ENCODE peak calls at places on chromosomes 7 and 10, in four cellular contexts. One of them, this sample, is unnamed.

GRCh38 chr10:6020806-6021205 is 41.4 kb downstream of the IL2RA start:
- DNase-seq in tibial artery: no peak
- DNase-seq in AG09309: no peak
- DNase-seq in colonic mucosa: peak; percentile 15
- DNase-seq in this sample: no peak

GRCh38 chr7:128247640-128248194 is 6.6 kb downstream of the LEP start:
- DNase-seq in tibial artery: no peak
- DNase-seq in AG09309: no peak
- DNase-seq in colonic mucosa: no peak
- DNase-seq in this sample: no peak

GRCh38 chr10:28317735-28318134 is 14.9 kb upstream of the MPP7 start:
- DNase-seq in tibial artery: no peak
- DNase-seq in AG09309: no peak
- DNase-seq in colonic mucosa: no peak
- DNase-seq in this sample: no peak

GRCh38 chr7:82051641-82052040 is 281.8 kb upstream of the HGF start:
- DNase-seq in tibial artery: no peak
- DNase-seq in AG09309: no peak
- DNase-seq in colonic mucosa: no peak
- DNase-seq in this sample: no peak

GRCh38 chr10:128431997-128432396 is 305.8 kb upstream of the MKI67 start:
- DNase-seq in tibial artery: no peak
- DNase-seq in AG09309: no peak
- DNase-seq in colonic mucosa: no peak
- DNase-seq in this sample: no peak

GRCh38 chr7:3300651-3301471 is at the start of gene SDK1:
- DNase-seq in tibial artery: peak; percentile 96
- DNase-seq in AG09309: peak; percentile 28
- DNase-seq in colonic mucosa: peak; percentile 89
- DNase-seq in this sample: peak; percentile 91

GRCh38 chr10:69022611-69023010 is 34.0 kb downstream of the KIFBP start:
- DNase-seq in tibial artery: no peak
- DNase-seq in AG09309: no peak
- DNase-seq in colonic mucosa: no peak
- DNase-seq in this sample: no peak

GRCh38 chr7:151491859-151492258 is 27.8 kb downstream of the RHEB start:
- DNase-seq in tibial artery: no peak
- DNase-seq in AG09309: peak; percentile 60
- DNase-seq in colonic mucosa: no peak
- DNase-seq in this sample: no peak

GRCh38 chr7:116585967-116586366 is 61.1 kb downstream of the CAV1 start:
- DNase-seq in tibial artery: no peak
- DNase-seq in AG09309: no peak
- DNase-seq in colonic mucosa: no peak
- DNase-seq in this sample: no peak

GRCh38 chr7:96308253-96308949 is 13.5 kb downstream of the SLC25A13 start:
- DNase-seq in tibial artery: no peak
- DNase-seq in AG09309: no peak
- DNase-seq in colonic mucosa: no peak
- DNase-seq in this sample: no peak

GRCh38 chr7:111796671-111797070 is 234.4 kb upstream of the IMMP2L start:
- DNase-seq in tibial artery: no peak
- DNase-seq in AG09309: no peak
- DNase-seq in colonic mucosa: no peak
- DNase-seq in this sample: no peak

GRCh38 chr10:27100800-27101347 is 580 bp upstream of the ANKRD26 start:
- DNase-seq in tibial artery: no peak
- DNase-seq in AG09309: no peak
- DNase-seq in colonic mucosa: no peak
- DNase-seq in this sample: no peak

GRCh38 chr10:13993169-13993568 is 337.6 kb downstream of the FRMD4A start:
- DNase-seq in tibial artery: no peak
- DNase-seq in AG09309: peak; percentile 69
- DNase-seq in colonic mucosa: no peak
- DNase-seq in this sample: no peak

GRCh38 chr10:77202857-77203256 is 434.8 kb downstream of the KCNMA1 start:
- DNase-seq in tibial artery: no peak
- DNase-seq in AG09309: no peak
- DNase-seq in colonic mucosa: no peak
- DNase-seq in this sample: no peak

GRCh38 chr10:77578583-77579227 is 58.9 kb downstream of the KCNMA1 start:
- DNase-seq in tibial artery: no peak
- DNase-seq in AG09309: no peak
- DNase-seq in colonic mucosa: no peak
- DNase-seq in this sample: no peak

GRCh38 chr7:142568430-142569097 is 180.7 kb upstream of the PRSS1 start:
- DNase-seq in tibial artery: no peak
- DNase-seq in AG09309: peak; percentile 42
- DNase-seq in colonic mucosa: no peak
- DNase-seq in this sample: no peak

GRCh38 chr10:121531076-121531829 is 67.0 kb downstream of the FGFR2 start:
- DNase-seq in tibial artery: no peak
- DNase-seq in AG09309: no peak
- DNase-seq in colonic mucosa: no peak
- DNase-seq in this sample: no peak

GRCh38 chr7:150357277-150357676 is 11.3 kb upstream of the REPIN1 start:
- DNase-seq in tibial artery: peak; percentile 41
- DNase-seq in AG09309: no peak
- DNase-seq in colonic mucosa: no peak
- DNase-seq in this sample: no peak
- H3K4me3 ChIP-seq in tibial artery: no peak overlapping the region
- H3K4me3 ChIP-seq in AG09309: no peak overlapping the region
- H3K4me3 ChIP-seq in colonic mucosa: no peak overlapping the region
- H3K4me3 ChIP-seq in this sample: no peak overlapping the region

GRCh38 chr7:5695037-5695708 is 86.3 kb downstream of the RNF216 start:
- DNase-seq in tibial artery: peak; percentile 81
- DNase-seq in AG09309: no peak
- DNase-seq in colonic mucosa: no peak
- DNase-seq in this sample: peak; percentile 50
- H3K4me3 ChIP-seq in tibial artery: peak overlapping the region; percentile 49
- H3K4me3 ChIP-seq in AG09309: peak overlapping the region; percentile 13
- H3K4me3 ChIP-seq in colonic mucosa: peak overlapping the region; percentile 12
- H3K4me3 ChIP-seq in this sample: peak overlapping the region; percentile 31

DNA sequence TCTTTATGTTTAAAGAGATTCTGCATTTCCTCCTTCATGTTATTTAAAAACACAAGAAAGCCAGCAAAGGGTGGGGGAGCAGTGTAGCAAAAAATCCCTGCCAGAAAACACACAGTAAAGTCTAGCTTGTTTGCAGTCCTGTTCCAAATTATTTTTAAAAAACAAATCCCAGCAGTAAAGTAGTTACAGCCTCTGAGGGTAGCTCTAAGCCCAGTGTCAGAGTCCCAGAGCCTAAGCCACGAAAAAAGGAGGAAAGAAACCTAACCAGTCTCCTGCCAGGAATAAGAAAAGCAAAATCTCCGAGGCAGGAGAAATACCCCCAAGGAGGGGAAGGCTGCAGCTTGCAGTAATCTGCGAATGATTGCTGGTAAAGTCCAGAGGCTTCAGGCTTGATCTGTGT is 219.7 kb upstream of the CELF2 start:
- DNase-seq in tibial artery: no peak
- DNase-seq in AG09309: no peak
- DNase-seq in colonic mucosa: no peak
- DNase-seq in this sample: no peak
- H3K4me3 ChIP-seq in tibial artery: peak overlapping the region; percentile 50
- H3K4me3 ChIP-seq in AG09309: no peak overlapping the region
- H3K4me3 ChIP-seq in colonic mucosa: no peak overlapping the region
- H3K4me3 ChIP-seq in this sample: peak overlapping the region; percentile 46

DNA sequence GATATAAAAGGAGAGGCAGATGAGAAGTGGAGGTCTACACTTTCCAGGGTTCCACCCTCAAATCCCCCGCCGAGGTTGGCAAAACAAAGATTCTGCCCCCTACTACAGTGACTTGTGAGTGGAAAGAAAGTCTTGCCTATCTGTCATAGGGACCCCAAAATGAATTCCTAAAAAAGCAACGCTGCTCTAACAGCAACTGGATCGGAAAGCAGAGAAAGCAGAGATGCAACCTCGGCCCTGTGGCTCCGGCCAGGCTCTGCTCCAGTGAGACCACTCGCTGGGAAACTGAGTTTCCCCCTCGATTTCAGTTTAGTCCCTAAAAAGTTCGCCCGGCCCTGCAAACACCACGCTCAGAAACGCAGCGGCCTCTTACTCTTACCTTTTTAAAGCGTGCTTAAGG is 297.9 kb upstream of the NFE2L3 start:
- DNase-seq in tibial artery: peak; percentile 67
- DNase-seq in AG09309: no peak
- DNase-seq in colonic mucosa: no peak
- DNase-seq in this sample: no peak
- H3K4me3 ChIP-seq in tibial artery: no peak overlapping the region
- H3K4me3 ChIP-seq in AG09309: no peak overlapping the region
- H3K4me3 ChIP-seq in colonic mucosa: no peak overlapping the region
- H3K4me3 ChIP-seq in this sample: no peak overlapping the region

GRCh38 chr10:3745582-3745981 is 39.4 kb downstream of the KLF6 start:
- DNase-seq in tibial artery: no peak
- DNase-seq in AG09309: no peak
- DNase-seq in colonic mucosa: no peak
- DNase-seq in this sample: no peak
- H3K4me3 ChIP-seq in tibial artery: no peak overlapping the region
- H3K4me3 ChIP-seq in AG09309: no peak overlapping the region
- H3K4me3 ChIP-seq in colonic mucosa: no peak overlapping the region
- H3K4me3 ChIP-seq in this sample: no peak overlapping the region

GRCh38 chr7:1957471-1958225 is 275.1 kb downstream of the MAD1L1 start:
- DNase-seq in tibial artery: no peak
- DNase-seq in AG09309: no peak
- DNase-seq in colonic mucosa: no peak
- DNase-seq in this sample: peak; percentile 7
- H3K4me3 ChIP-seq in tibial artery: no peak overlapping the region
- H3K4me3 ChIP-seq in AG09309: no peak overlapping the region
- H3K4me3 ChIP-seq in colonic mucosa: no peak overlapping the region
- H3K4me3 ChIP-seq in this sample: no peak overlapping the region

GRCh38 chr10:58839771-58840170 is 327.1 kb downstream of the BICC1 start:
- DNase-seq in tibial artery: no peak
- DNase-seq in AG09309: no peak
- DNase-seq in colonic mucosa: no peak
- DNase-seq in this sample: no peak

GRCh38 chr10:58842860-58843376 is 330.2 kb downstream of the BICC1 start:
- DNase-seq in tibial artery: no peak
- DNase-seq in AG09309: no peak
- DNase-seq in colonic mucosa: no peak
- DNase-seq in this sample: no peak

GRCh38 chr10:58834093-58834674 is 321.5 kb downstream of the BICC1 start:
- DNase-seq in tibial artery: no peak
- DNase-seq in AG09309: no peak
- DNase-seq in colonic mucosa: no peak
- DNase-seq in this sample: no peak

GRCh38 chr10:58836991-58837390 is 324.3 kb downstream of the BICC1 start:
- DNase-seq in tibial artery: no peak
- DNase-seq in AG09309: no peak
- DNase-seq in colonic mucosa: no peak
- DNase-seq in this sample: no peak
- H3K4me3 ChIP-seq in tibial artery: no peak overlapping the region
- H3K4me3 ChIP-seq in AG09309: no peak overlapping the region
- H3K4me3 ChIP-seq in colonic mucosa: no peak overlapping the region
- H3K4me3 ChIP-seq in this sample: no peak overlapping the region

DNA sequence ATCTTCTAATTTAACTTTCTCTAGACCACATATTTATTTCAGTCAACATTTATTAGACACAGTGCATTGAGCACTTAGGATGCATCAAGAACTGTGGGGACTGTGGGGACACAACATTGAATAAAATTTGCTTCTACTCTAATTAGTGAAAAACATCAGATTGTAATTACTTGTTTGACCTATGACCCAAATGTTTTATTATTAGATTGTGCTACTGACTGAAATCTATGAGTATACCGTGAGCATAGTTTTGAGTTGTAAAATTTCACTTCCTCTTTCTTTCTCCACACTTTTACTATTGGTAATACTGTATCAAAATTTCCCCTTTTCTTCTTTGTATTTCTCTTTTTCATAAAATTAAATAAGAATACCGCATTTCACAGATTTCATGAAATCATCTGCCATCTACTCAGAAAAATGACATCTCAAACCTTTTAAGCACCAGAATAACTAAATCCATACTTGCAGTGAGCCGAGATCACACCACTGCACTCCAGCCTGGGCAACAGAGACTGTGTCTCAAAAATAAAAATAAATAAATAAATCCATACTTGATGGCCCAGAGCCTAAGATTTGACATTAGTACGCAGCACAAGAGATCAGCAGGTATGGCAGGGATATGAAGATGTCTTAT is 25.4 kb upstream of the INPP5F start:
- DNase-seq in tibial artery: no peak
- DNase-seq in AG09309: no peak
- DNase-seq in colonic mucosa: no peak
- DNase-seq in this sample: no peak
- H3K4me3 ChIP-seq in tibial artery: no peak overlapping the region
- H3K4me3 ChIP-seq in AG09309: no peak overlapping the region
- H3K4me3 ChIP-seq in colonic mucosa: no peak overlapping the region
- H3K4me3 ChIP-seq in this sample: no peak overlapping the region

DNA sequence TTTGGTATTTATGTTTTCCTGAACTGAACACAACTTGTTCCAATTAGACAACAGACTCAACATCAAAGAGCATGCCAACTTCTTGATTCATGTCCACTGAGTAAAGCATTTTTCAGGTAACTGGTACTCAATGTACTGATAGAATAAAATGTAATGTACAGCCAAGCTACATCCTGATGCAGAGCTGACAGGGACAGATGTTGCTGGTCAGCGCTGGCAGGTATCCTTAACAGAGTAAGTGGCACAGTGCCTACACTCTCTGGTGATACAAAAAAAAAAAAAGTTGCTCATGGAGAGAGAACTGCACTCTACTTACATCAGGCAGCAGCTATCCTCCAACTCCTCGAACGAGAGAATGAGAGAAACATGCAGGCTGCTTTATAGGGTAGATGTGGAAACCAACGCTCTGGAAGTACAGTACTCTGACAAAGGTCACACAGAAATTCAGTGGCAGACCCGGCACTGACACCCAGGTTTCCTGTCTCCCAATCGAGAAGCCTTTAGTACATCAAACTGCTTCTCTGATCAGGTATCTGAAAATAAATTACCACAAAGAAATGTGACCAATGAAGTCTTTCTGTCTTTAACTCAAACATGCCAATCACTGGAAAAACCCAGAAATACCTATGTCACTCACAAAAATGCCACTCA is 4.6 kb downstream of the ITGB1 start:
- DNase-seq in tibial artery: no peak
- DNase-seq in AG09309: no peak
- DNase-seq in colonic mucosa: no peak
- DNase-seq in this sample: no peak
- H3K4me3 ChIP-seq in tibial artery: no peak overlapping the region
- H3K4me3 ChIP-seq in AG09309: peak overlapping the region; percentile 44
- H3K4me3 ChIP-seq in colonic mucosa: no peak overlapping the region
- H3K4me3 ChIP-seq in this sample: no peak overlapping the region

This sample was measured in heart right ventricle.